ENCODE peak calls at places on chromosomes 13 and 19, in six cellular contexts. S is heart right ventricle; T is CD8-positive, alpha-beta T cell; I is GM23338; X is Peyer's patch; Z is uterus. U is an unnamed sample.

GRCh38 chr13:108827637-108828036 is 198.2 kb downstream of the MYO16 start:
- DNase-seq in T (no peak), I (no peak), S (no peak), X (no peak), Z (no peak), U (no peak)

GRCh38 chr13:32731576-32731975 is 145.3 kb downstream of the PDS5B start:
- DNase-seq in T (no peak), S (no peak), Z (no peak), I (no peak), X (no peak), U (no peak)

GRCh38 chr13:91946498-91947070 is 548.2 kb downstream of the GPC5 start:
- DNase-seq in T (no peak), Z (no peak), I (peak; percentile 78), S (no peak), X (no peak), U (no peak)

GRCh38 chr19:48852292-48852691 is 16.0 kb upstream of the HSD17B14 start:
- DNase-seq in Z (no peak), I (no peak), S (no peak), T (no peak), X (no peak), U (no peak)

GRCh38 chr13:73521291-73521626 is 462.5 kb downstream of the KLF5 start:
- DNase-seq in I (no peak), S (no peak), Z (no peak), T (no peak), X (peak; percentile 43), U (no peak)

GRCh38 chr13:44267966-44268365 is 105.7 kb upstream of the SERP2 start:
- DNase-seq in S (no peak), Z (no peak), X (no peak), T (no peak), I (no peak), U (no peak)

GRCh38 chr13:25977216-25977615 is 74.6 kb downstream of the SHISA2 start:
- DNase-seq in X (no peak), Z (no peak), S (no peak), T (no peak), I (peak; percentile 93), U (no peak)

GRCh38 chr19:3665681-3666544 is 34.4 kb downstream of the PIP5K1C start:
- DNase-seq in S (peak; percentile 67), Z (peak; percentile 79), T (peak; percentile 56), X (peak; percentile 83), I (peak; percentile 61), U (peak; percentile 93)

GRCh38 chr13:45299194-45299593 is 41.8 kb downstream of the TPT1 start:
- DNase-seq in S (no peak), X (no peak), I (no peak), Z (no peak), T (no peak), U (no peak)

GRCh38 chr13:30408319-30409101 is 13.8 kb upstream of the UBE2L5 start:
- DNase-seq in I (peak; percentile 97), T (peak; percentile 84), S (peak; percentile 95), X (peak; percentile 98), Z (peak; percentile 99), U (peak; percentile 94)

GRCh38 chr19:9431475-9431874 is 3.9 kb downstream of the ZNF266 start:
- DNase-seq in Z (no peak), X (no peak), T (no peak), S (peak; percentile 21), I (peak; percentile 77), U (no peak)

DNA sequence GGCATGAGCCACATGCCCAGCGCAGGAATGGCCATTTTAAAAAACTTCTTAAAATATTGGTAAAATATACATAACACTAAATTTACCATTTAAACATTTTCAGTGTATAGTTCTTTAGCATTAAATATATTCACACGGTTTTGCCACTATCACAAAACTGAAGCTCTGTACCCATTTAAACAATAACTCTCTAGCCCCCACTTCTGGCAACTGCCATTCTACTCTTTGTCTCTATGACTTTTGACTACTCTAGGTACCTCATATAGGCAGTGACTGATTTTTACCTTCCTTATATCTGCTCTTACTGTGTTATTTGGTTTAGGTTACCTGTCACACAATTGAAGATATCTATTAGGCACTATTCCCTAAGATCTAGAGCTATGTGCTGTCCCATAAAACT is 2.3 kb upstream of the KBTBD7 start:
- DNase-seq in S (no peak), T (no peak), Z (no peak), I (peak; percentile 42), X (no peak), U (no peak)
- TF ChIP-seq CTCF in S (no peak), T (no peak), Z (no peak), I (peak; percentile 60), X (no peak), U (no peak)

DNA sequence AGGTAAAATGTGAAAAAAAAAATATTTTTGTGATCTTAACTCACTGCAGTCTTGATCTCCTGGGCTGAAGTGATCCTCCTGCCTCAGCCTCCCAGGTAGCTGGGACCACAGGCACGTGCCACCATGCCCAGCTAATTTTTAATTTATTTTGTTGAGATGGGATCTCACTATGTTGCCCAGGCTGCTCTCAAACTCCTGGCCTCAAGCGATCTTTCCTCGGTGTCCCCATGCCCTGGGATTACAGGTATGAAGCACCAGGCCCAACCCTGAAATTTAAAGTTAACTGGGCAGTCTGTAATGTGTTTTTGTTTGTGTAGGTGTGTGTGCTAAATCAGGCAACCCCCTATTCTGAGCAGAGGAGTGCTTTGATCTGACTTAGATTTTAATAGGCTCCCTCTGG is 3.4 kb upstream of the C5AR1 start:
- DNase-seq in X (no peak), S (no peak), T (no peak), Z (no peak), I (no peak), U (no peak)
- H3K4me1 ChIP-seq in X (no peaks in the 10 kb centered on the region), S (no peaks in the 10 kb centered on the region), T (no peaks in the 10 kb centered on the region), Z (no peaks in the 10 kb centered on the region), I (no peaks in the 10 kb centered on the region), U (peaks cover 38% of the 10 kb centered on the region)

DNA sequence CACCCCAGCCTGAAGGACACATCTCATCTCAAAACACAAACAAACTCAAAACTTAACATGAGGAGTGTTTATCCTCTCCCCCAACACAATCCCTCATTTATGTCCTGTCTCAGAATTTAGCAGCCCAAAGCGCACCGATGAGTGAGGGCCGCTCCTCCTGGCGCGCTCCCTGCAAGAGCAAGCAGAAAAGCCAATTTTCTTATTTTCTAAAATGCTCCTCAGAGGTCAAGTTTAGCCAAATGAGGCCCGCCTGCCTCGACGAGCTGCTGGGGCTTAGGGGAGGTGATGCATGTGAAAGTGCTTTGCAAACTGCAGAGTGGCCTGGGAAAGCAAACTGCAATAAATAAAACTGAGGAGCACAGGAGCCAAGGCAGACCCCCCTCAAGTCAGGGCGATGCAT is 28.9 kb downstream of the CAPS start:
- DNase-seq in I (no peak), X (no peak), Z (no peak), S (no peak), T (no peak), U (no peak)
- H3K36me3 ChIP-seq in I (peaks cover 8% of the 10 kb centered on the region), X (peaks cover 35% of the 10 kb centered on the region), Z (no peaks in the 10 kb centered on the region), S (peaks cover 39% of the 10 kb centered on the region), T (peaks cover 23% of the 10 kb centered on the region), U (peaks cover 36% of the 10 kb centered on the region)

DNA sequence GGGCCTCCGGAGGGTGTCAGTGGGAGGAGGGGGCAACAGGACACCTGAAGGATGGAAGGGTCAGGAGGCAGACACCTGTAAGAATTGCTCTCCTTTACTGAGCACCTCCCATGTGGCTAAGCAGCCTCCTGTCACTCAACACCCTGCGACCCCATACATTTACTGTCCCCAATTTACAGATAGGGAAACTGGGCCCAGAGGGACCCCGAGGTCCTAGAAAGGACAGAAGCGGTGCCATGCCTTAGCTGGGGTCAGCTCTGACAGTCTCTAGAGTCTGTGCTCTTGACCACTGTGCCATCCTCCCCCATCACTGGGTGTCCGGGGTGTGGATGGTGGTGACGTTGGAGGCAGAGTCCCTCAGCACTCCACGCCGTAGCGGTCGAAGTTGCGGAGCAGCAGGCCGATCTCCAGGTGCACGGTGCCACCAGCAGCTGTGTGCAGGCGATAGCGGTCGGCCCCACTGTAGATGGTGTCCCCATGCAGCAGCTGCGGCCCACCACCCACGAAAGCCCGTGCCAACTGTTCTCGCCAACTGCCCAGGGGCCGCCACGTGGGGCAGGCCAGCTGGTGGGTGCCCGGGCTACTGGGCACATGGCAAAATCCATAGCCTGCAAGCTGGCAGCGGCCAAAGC is 737 bp upstream of the TGFB1 start:
- DNase-seq in S (peak; percentile 21), T (no peak), Z (peak; percentile 28), X (no peak), I (no peak), U (peak; percentile 82)
- TF ChIP-seq CTCF in S (no peak), T (peak; percentile 6), Z (no peak), X (no peak), I (no peak), U (peak; percentile 29)

GRCh38 chr19:12779162-12779993 is 4.0 kb upstream of the HOOK2 start:
- DNase-seq in T (no peak), I (peak; percentile 46), X (no peak), Z (peak; percentile 75), S (peak; percentile 77), U (peak; percentile 75)
- H3K4me1 ChIP-seq in T (peaks cover 57% of the 10 kb centered on the region), I (peaks cover 25% of the 10 kb centered on the region), X (peaks cover 19% of the 10 kb centered on the region), Z (no peaks in the 10 kb centered on the region), S (peaks cover 67% of the 10 kb centered on the region), U (peaks cover 82% of the 10 kb centered on the region)

GRCh38 chr19:16420781-16421386 is 50.9 kb downstream of the EPS15L1 start:
- DNase-seq in X (no peak), I (no peak), S (peak; percentile 77), T (no peak), Z (no peak), U (no peak)
- H3K36me3 ChIP-seq in X (peaks cover 83% of the 10 kb centered on the region), I (peaks cover 8% of the 10 kb centered on the region), S (peaks cover 83% of the 10 kb centered on the region), T (peaks cover 27% of the 10 kb centered on the region), Z (no peaks in the 10 kb centered on the region), U (peaks cover 84% of the 10 kb centered on the region)

GRCh38 chr13:102394158-102395053 is 7.4 kb downstream of the FGF14 start:
- DNase-seq in S (peak; percentile 97), Z (peak; percentile 95), T (peak; percentile 88), I (peak; percentile 98), X (peak; percentile 91), U (peak; percentile 94)
- TF ChIP-seq CTCF in S (no peak), Z (no peak), T (no peak), I (peak; percentile 73), X (no peak), U (no peak)

GRCh38 chr19:45045671-45046353 is 7.0 kb downstream of the CLASRP start:
- DNase-seq in I (no peak), S (no peak), T (no peak), X (no peak), Z (no peak), U (no peak)
- H3K4me1 ChIP-seq in I (no peaks in the 10 kb centered on the region), S (peaks cover 77% of the 10 kb centered on the region), T (peaks cover 26% of the 10 kb centered on the region), X (peaks cover 12% of the 10 kb centered on the region), Z (no peaks in the 10 kb centered on the region), U (peaks cover 67% of the 10 kb centered on the region)

DNA sequence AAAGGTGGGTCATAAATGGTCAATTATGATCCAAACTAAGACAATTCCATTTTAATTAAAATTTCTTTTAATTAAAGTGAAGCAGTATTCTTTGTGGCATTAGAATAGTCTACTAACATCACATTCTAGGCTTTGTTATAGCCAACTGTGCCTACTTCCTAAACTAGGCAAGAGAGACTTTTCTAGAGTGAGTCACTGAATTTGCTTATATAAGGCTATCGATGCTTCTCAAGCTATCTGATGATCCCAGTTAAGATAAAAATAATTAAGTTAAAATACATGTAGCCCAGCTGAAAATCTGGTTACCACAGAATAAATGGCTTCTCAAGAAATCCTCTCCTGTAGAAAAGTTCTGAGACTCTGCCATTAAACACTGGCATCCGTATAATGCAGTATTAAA is 12.5 kb downstream of the ANKRD10 start:
- DNase-seq in X (no peak), T (no peak), I (no peak), Z (no peak), S (no peak), U (no peak)
- H3K36me3 ChIP-seq in X (peaks cover 43% of the 10 kb centered on the region), T (peaks cover 15% of the 10 kb centered on the region), I (peaks cover 35% of the 10 kb centered on the region), Z (no peaks in the 10 kb centered on the region), S (peaks cover 72% of the 10 kb centered on the region), U (peaks cover 61% of the 10 kb centered on the region)